ENCODE peak calls at places on chromosomes 11 and 22, in six cellular contexts. C is A549, H is GM12878, P is HepG2, M is K562, A is upper lobe of left lung. W is an unnamed sample.
A peak's percentile ranks its signal among the peaks of the same experiment; 100 is the strongest.

GRCh38 chr11:74157169-74157568 is 13.6 kb downstream of the C2CD3 start:
- ATAC-seq in C (no peak), H (no peak), P (no peak), M (no peak), A (no peak), W (no peak)

GRCh38 chr11:45665933-45666647 is 668 bp upstream of the CHST1 start:
- ATAC-seq in C (no peak), H (no peak), P (no peak), M (no peak), A (peak; percentile 38), W (peak; percentile 71)

GRCh38 chr11:2901196-2901796 is 15.7 kb upstream of the CDKN1C start:
- ATAC-seq in C (peak; percentile 1), H (no peak), P (no peak), M (no peak), A (no peak), W (peak; percentile 4)

GRCh38 chr11:43556892-43557291 is 123.6 kb upstream of the HSD17B12 start:
- ATAC-seq in C (no peak), H (no peak), P (no peak), M (no peak), A (no peak), W (no peak)

GRCh38 chr11:73157141-73158010 is 15.3 kb upstream of the FCHSD2 start:
- ATAC-seq in C (no peak), H (peak; percentile 63), P (peak; percentile 29), M (no peak), A (peak; percentile 67), W (peak; percentile 72)

GRCh38 chr11:34335801-34336200 is 22.0 kb downstream of the ABTB2 start:
- ATAC-seq in C (no peak), H (no peak), P (no peak), M (no peak), A (no peak), W (no peak)

GRCh38 chr22:25012743-25013142 is 60.2 kb downstream of the KIAA1671 start:
- ATAC-seq in C (no peak), H (peak; percentile 40), P (no peak), M (no peak), A (no peak), W (no peak)

GRCh38 chr22:33717694-33718396 is 202.4 kb downstream of the LARGE1 start:
- ATAC-seq in C (no peak), H (no peak), P (peak; percentile 81), M (no peak), A (no peak), W (no peak)

GRCh38 chr11:127950162-127950561 is 637.2 kb downstream of the ETS1 start:
- ATAC-seq in C (no peak), H (no peak), P (no peak), M (no peak), A (no peak), W (no peak)

GRCh38 chr11:110312670-110313069 is 16.3 kb upstream of the RDX start:
- ATAC-seq in C (no peak), H (no peak), P (no peak), M (no peak), A (no peak), W (no peak)

GRCh38 chr11:35216962-35217667 is 78.1 kb downstream of the CD44 start:
- ATAC-seq in C (no peak), H (no peak), P (peak; percentile 73), M (no peak), A (no peak), W (no peak)

GRCh38 chr22:42277988-42278776 is 7.7 kb upstream of the TCF20 start:
- ATAC-seq in C (no peak), H (peak; percentile 94), P (no peak), M (peak; percentile 55), A (no peak), W (no peak)
- TF ChIP-seq EP300 in C (no peak), H (no peak), P (no peak), M (no peak), A (no peak), W (no peak)

DNA sequence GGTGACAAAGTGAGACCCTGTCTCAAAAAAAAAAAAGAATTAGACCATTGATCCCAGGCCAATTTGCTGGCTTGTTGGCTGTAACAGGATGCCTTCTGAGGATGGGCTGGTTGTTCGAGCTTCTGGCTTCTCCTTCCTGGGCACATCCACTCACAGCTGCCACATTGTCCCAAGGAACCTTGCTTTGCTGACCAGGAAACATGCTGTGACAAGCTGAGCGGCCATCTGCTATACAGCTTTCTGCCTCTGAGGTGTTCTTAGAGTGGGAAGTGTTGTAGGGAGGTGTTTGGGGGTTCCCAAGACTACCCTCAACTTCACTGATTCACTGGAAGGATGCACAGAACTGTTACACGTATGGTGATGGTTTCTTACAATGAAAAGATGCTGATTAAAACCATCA is 6.5 kb downstream of the SNAP29 start:
- ATAC-seq in C (no peak), H (no peak), P (no peak), M (no peak), A (no peak), W (no peak)
- TF ChIP-seq POLR2A in C (no peak), H (no peak), P (no peak), M (no peak), A (no peak), W (no peak)

GRCh38 chr11:65316311-65316978 is 1.8 kb downstream of the CDC42EP2 start:
- ATAC-seq in C (no peak), H (no peak), P (no peak), M (no peak), A (peak; percentile 66), W (peak; percentile 47)
- H3K27ac ChIP-seq in C (peak overlapping the region; percentile 91), H (no peak overlapping the region), P (peak overlapping the region; percentile 19), M (no peak overlapping the region), A (peak overlapping the region; percentile 91), W (peak overlapping the region; percentile 84)

DNA sequence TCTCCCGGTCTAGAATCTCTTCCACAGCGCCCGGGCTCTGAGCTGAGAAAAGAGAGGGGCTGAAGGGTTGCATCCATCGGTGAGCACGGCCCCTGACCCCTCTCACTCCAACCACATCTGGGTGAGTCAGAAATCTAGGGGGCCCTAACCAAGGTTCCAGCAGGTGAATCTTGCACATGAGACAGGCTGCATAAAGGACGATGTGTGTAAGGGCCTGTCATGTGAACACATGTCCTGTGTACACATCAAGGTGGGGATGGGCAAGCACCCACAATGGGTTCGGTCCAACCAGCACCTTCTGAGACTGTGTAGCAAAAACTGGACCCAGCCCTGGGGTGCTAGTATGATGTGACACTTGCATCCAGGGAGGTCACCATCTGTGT is 1.2 kb downstream of the BET1L start:
- ATAC-seq in C (no peak), H (no peak), P (no peak), M (no peak), A (no peak), W (no peak)
- TF ChIP-seq EP300 in C (no peak), H (no peak), P (no peak), M (no peak), A (no peak), W (no peak)